ENCODE peak calls at places on chromosomes 12 and 14, in six cellular contexts. S, Q, U, M, Z and L are unnamed samples.

GRCh38 chr14:29243355-29243754 is 476.8 kb downstream of the FOXG1 start:
- DNase-seq in S (no peak), Q (no peak), U (peak), M (peak), Z (no peak), L (peak)

GRCh38 chr12:80901661-80902060 is 36.1 kb downstream of the LIN7A start:
- DNase-seq in S (no peak), Q (no peak), U (no peak), M (no peak), Z (no peak), L (no peak)

GRCh38 chr14:28975084-28975483 is 208.5 kb downstream of the FOXG1 start:
- DNase-seq in S (no peak), Q (no peak), U (no peak), M (no peak), Z (no peak), L (no peak)

GRCh38 chr14:99605299-99605961 is 1.4 kb upstream of the CCDC85C start:
- DNase-seq in S (peak), Q (peak), U (peak), M (peak), Z (peak), L (peak)

GRCh38 chr14:98694541-98694940 is 577.5 kb downstream of the BCL11B start:
- DNase-seq in S (no peak), Q (no peak), U (no peak), M (no peak), Z (no peak), L (no peak)

GRCh38 chr14:33332497-33332896 is 393.8 kb downstream of the NPAS3 start:
- DNase-seq in S (no peak), Q (no peak), U (no peak), M (no peak), Z (no peak), L (no peak)

GRCh38 chr12:116353958-116354357 is 76.5 kb upstream of the MED13L start:
- DNase-seq in S (peak), Q (no peak), U (no peak), M (no peak), Z (no peak), L (no peak)

GRCh38 chr14:93317836-93318807 is 14.7 kb downstream of the BTBD7 start:
- DNase-seq in S (peak), Q (no peak), U (peak), M (peak), Z (no peak), L (peak)

GRCh38 chr14:100585448-100586152 is 1.6 kb downstream of the BEGAIN start:
- DNase-seq in S (no peak), Q (no peak), U (no peak), M (no peak), Z (no peak), L (no peak)

GRCh38 chr14:69154779-69155178 is 1.9 kb upstream of the DCAF5 start:
- DNase-seq in S (peak), Q (no peak), U (no peak), M (no peak), Z (no peak), L (no peak)

GRCh38 chr12:121893901-121894540 is 5.4 kb downstream of the PSMD9 start:
- DNase-seq in S (peak), Q (no peak), U (peak), M (peak), Z (no peak), L (peak)

GRCh38 chr12:90575995-90576394 is 379.0 kb downstream of the CCER1 start:
- DNase-seq in S (no peak), Q (no peak), U (no peak), M (no peak), Z (no peak), L (peak)

GRCh38 chr12:84356224-84356623 is 556.4 kb downstream of the SLC6A15 start:
- DNase-seq in S (no peak), Q (no peak), U (no peak), M (no peak), Z (no peak), L (no peak)

GRCh38 chr14:59510957-59511356 is 26.6 kb downstream of the JKAMP start:
- DNase-seq in S (no peak), Q (no peak), U (no peak), M (no peak), Z (no peak), L (no peak)

GRCh38 chr12:106234513-106234912 is 13.3 kb downstream of the CKAP4 start:
- DNase-seq in S (no peak), Q (no peak), U (peak), M (peak), Z (no peak), L (no peak)

GRCh38 chr14:102819176-102819628 is 42.0 kb downstream of the TRAF3 start:
- DNase-seq in S (peak), Q (peak), U (no peak), M (no peak), Z (no peak), L (no peak)

GRCh38 chr12:131223791-131224567 is 270.3 kb downstream of the ADGRD1 start:
- DNase-seq in S (no peak), Q (no peak), U (no peak), M (no peak), Z (no peak), L (peak)

GRCh38 chr14:28870033-28870564 is 103.5 kb downstream of the FOXG1 start:
- DNase-seq in S (no peak), Q (no peak), U (no peak), M (no peak), Z (no peak), L (no peak)

GRCh38 chr12:69332815-69333358 is 15.3 kb upstream of the LYZ start:
- DNase-seq in S (peak), Q (no peak), U (no peak), M (no peak), Z (no peak), L (no peak)

GRCh38 chr12:115121053-115121452 is 437.1 kb upstream of the TBX3 start:
- DNase-seq in S (no peak), Q (no peak), U (no peak), M (no peak), Z (no peak), L (no peak)

GRCh38 chr14:101944451-101944850 is 19.9 kb upstream of the DYNC1H1 start:
- DNase-seq in S (no peak), Q (no peak), U (no peak), M (no peak), Z (no peak), L (no peak)

GRCh38 chr12:82952946-82953345 is 266.2 kb downstream of the TMTC2 start:
- DNase-seq in S (no peak), Q (no peak), U (no peak), M (no peak), Z (no peak), L (no peak)

GRCh38 chr12:109111775-109112491 is 4.5 kb upstream of the ACACB start:
- DNase-seq in S (peak), Q (peak), U (peak), M (peak), Z (peak), L (peak)

GRCh38 chr12:14390449-14390848 is 25.0 kb downstream of the ATF7IP start:
- DNase-seq in S (no peak), Q (no peak), U (no peak), M (no peak), Z (no peak), L (no peak)

GRCh38 chr12:58242803-58243628 is 301.6 kb downstream of the ATP23 start:
- DNase-seq in S (no peak), Q (no peak), U (no peak), M (no peak), Z (no peak), L (no peak)

GRCh38 chr14:35369701-35370191 is 34.8 kb downstream of the NFKBIA start:
- DNase-seq in S (peak), Q (no peak), U (peak), M (no peak), Z (no peak), L (peak)

GRCh38 chr14:65961004-65961403 is 525.2 kb upstream of the CCDC196 start:
- DNase-seq in S (peak), Q (peak), U (peak), M (peak), Z (peak), L (peak)

GRCh38 chr12:14771651-14772137 is 31.6 kb downstream of the WBP11 start:
- DNase-seq in S (no peak), Q (peak), U (no peak), M (no peak), Z (peak), L (no peak)

GRCh38 chr12:113748707-113749432 is 217.3 kb downstream of the RBM19 start:
- DNase-seq in S (no peak), Q (no peak), U (no peak), M (no peak), Z (no peak), L (no peak)

GRCh38 chr14:42480235-42480634 is 873.6 kb downstream of the LRFN5 start:
- DNase-seq in S (no peak), Q (no peak), U (no peak), M (no peak), Z (no peak), L (no peak)

GRCh38 chr12:33977887-33978286 is 44.4 kb upstream of the ALG10 start:
- DNase-seq in S (no peak), Q (no peak), U (no peak), M (no peak), Z (no peak), L (no peak)

GRCh38 chr12:49945394-49946080 is 5.0 kb upstream of the AQP2 start:
- DNase-seq in S (peak), Q (peak), U (peak), M (peak), Z (peak), L (peak)

GRCh38 chr12:19778822-19779221 is 339.5 kb downstream of the AEBP2 start:
- DNase-seq in S (no peak), Q (no peak), U (no peak), M (no peak), Z (no peak), L (no peak)
- TF ChIP-seq CTCF in S (no peak), Q (no peak), U (no peak), M (no peak), Z (no peak), L (no peak)

DNA sequence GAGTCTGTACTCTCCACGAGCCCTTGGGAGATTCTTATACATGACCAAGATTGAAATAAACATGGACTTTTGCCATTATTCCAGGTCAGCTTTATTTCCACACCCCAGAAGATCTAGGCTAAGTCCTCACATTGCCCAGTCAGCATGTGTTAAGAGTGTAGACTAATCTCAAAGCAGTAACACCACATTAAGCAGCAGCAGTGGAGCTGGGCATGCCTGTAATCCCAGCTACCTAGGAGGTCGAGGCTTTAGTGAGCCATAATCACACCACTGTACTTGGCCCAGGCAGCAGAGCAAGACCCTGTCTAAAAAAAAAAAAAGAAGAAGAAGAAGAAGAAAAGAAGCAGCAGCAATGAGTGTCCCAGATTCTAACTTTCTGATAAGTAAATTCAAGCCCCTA is 65.5 kb downstream of the C12orf56 start:
- DNase-seq in S (no peak), Q (no peak), U (no peak), M (no peak), Z (no peak), L (no peak)
- TF ChIP-seq CTCF in S (no peak), Q (no peak), U (no peak), M (no peak), Z (no peak), L (no peak)

GRCh38 chr14:78835909-78836308 is 665.7 kb downstream of the NRXN3 start:
- DNase-seq in S (no peak), Q (no peak), U (no peak), M (no peak), Z (no peak), L (no peak)

GRCh38 chr14:78840898-78841297 is 670.7 kb downstream of the NRXN3 start:
- DNase-seq in S (no peak), Q (no peak), U (no peak), M (no peak), Z (no peak), L (no peak)

GRCh38 chr14:78835052-78835451 is 664.9 kb downstream of the NRXN3 start:
- DNase-seq in S (no peak), Q (no peak), U (no peak), M (no peak), Z (no peak), L (no peak)

GRCh38 chr14:78836777-78837176 is 666.6 kb downstream of the NRXN3 start:
- DNase-seq in S (peak), Q (no peak), U (peak), M (peak), Z (peak), L (peak)
- TF ChIP-seq CTCF in S (peak), Q (no peak), U (peak), M (peak), Z (peak), L (peak)

GRCh38 chr14:73774671-73775070 is 60.5 kb upstream of the PNMA1 start:
- DNase-seq in S (no peak), Q (no peak), U (no peak), M (no peak), Z (no peak), L (no peak)
- TF ChIP-seq CTCF in S (no peak), Q (no peak), U (no peak), M (no peak), Z (no peak), L (no peak)